ENCODE peak calls at places on chromosomes 4 and X, in seven cellular contexts. O is HT1080, W is hepatic stellate cell, T is EH, N is HTR-8/SVneo, U is uterus, Q is AG09309. Y is an unnamed sample.
A peak's percentile ranks its signal among the peaks of the same experiment; 100 is the strongest.

GRCh38 chrX:49072712-49073095 is 1.1 kb downstream of the PRAF2 start:
- DNase-seq in O (no peak), W (no peak), T (peak; percentile 6), N (no peak), U (no peak), Q (no peak), Y (no peak)

GRCh38 chr4:96139251-96139929 is 299.5 kb downstream of the PDHA2 start:
- DNase-seq in O (no peak), W (no peak), T (no peak), N (no peak), U (no peak), Q (no peak), Y (no peak)

GRCh38 chr4:10762541-10762940 is 78.0 kb upstream of the CLNK start:
- DNase-seq in O (peak; percentile 99), W (no peak), T (peak; percentile 87), N (no peak), U (no peak), Q (peak; percentile 43), Y (no peak)

GRCh38 chrX:36867143-36867542 is 141.0 kb upstream of the FAM47C start:
- DNase-seq in O (peak; percentile 1), W (peak; percentile 1), T (peak; percentile 17), N (no peak), U (no peak), Q (no peak), Y (no peak)

GRCh38 chrX:9913041-9913440 is 54.1 kb upstream of the CLDN34 start:
- DNase-seq in O (peak; percentile 68), W (no peak), T (no peak), N (no peak), U (no peak), Q (no peak), Y (no peak)

GRCh38 chr4:147928400-147928799 is 196.5 kb downstream of the ARHGAP10 start:
- DNase-seq in O (no peak), W (peak; percentile 15), T (peak; percentile 75), N (no peak), U (no peak), Q (peak; percentile 24), Y (no peak)

GRCh38 chrX:1685460-1685859 is 70.6 kb downstream of the ASMT start:
- DNase-seq in O (peak; percentile 30), W (no peak), T (peak; percentile 31), N (no peak), U (no peak), Q (no peak), Y (no peak)

GRCh38 chrX:124406294-124407013 is 60.1 kb downstream of the SH2D1A start:
- DNase-seq in O (peak; percentile 86), W (peak; percentile 66), T (peak; percentile 65), N (peak; percentile 30), U (no peak), Q (peak; percentile 14), Y (peak; percentile 31)

GRCh38 chrX:150063673-150064072 is 125.4 kb upstream of the EOLA2 start:
- DNase-seq in O (no peak), W (no peak), T (no peak), N (no peak), U (no peak), Q (no peak), Y (no peak)

GRCh38 chr4:98778206-98778605 is 119.8 kb upstream of the TSPAN5 start:
- DNase-seq in O (peak; percentile 22), W (no peak), T (peak; percentile 69), N (peak; percentile 12), U (no peak), Q (peak; percentile 37), Y (no peak)

GRCh38 chr4:48970471-48970921 is 15.6 kb upstream of the CWH43 start:
- DNase-seq in O (peak; percentile 96), W (no peak), T (peak; percentile 55), N (no peak), U (no peak), Q (peak; percentile 80), Y (no peak)

GRCh38 chrX:151988706-151989299 is 14.3 kb upstream of the GABRE start:
- DNase-seq in O (no peak), W (no peak), T (no peak), N (no peak), U (no peak), Q (no peak), Y (no peak)

GRCh38 chr4:78799551-78800495 is 23.7 kb downstream of the BMP2K start:
- DNase-seq in O (no peak), W (no peak), T (no peak), N (no peak), U (no peak), Q (no peak), Y (no peak)

GRCh38 chrX:72569786-72570185 is 2.9 kb downstream of the HDAC8 start:
- DNase-seq in O (peak; percentile 56), W (no peak), T (peak; percentile 23), N (no peak), U (no peak), Q (peak; percentile 32), Y (no peak)

GRCh38 chr4:119731146-119731742 is 102.6 kb upstream of the PDE5A start:
- DNase-seq in O (no peak), W (no peak), T (peak; percentile 65), N (no peak), U (no peak), Q (no peak), Y (no peak)

GRCh38 chr4:55435136-55435535 is 39.4 kb downstream of the TMEM165 start:
- DNase-seq in O (peak; percentile 6), W (no peak), T (peak; percentile 48), N (no peak), U (no peak), Q (no peak), Y (no peak)

GRCh38 chrX:100911731-100912130 is 17.0 kb downstream of the XKRX start:
- DNase-seq in O (peak; percentile 57), W (no peak), T (peak; percentile 11), N (no peak), U (no peak), Q (no peak), Y (no peak)

GRCh38 chr4:121140712-121141111 is 23.4 kb downstream of the TNIP3 start:
- DNase-seq in O (peak; percentile 34), W (peak; percentile 8), T (peak; percentile 94), N (no peak), U (no peak), Q (peak; percentile 91), Y (no peak)

GRCh38 chr4:13289391-13289790 is 194.7 kb downstream of the RAB28 start:
- DNase-seq in O (peak; percentile 69), W (no peak), T (peak; percentile 72), N (no peak), U (no peak), Q (no peak), Y (no peak)

GRCh38 chrX:147699061-147699460 is 212.7 kb upstream of the FMR1 start:
- DNase-seq in O (no peak), W (no peak), T (no peak), N (no peak), U (no peak), Q (no peak), Y (no peak)

GRCh38 chr4:90234916-90235547 is 107.8 kb downstream of the CCSER1 start:
- DNase-seq in O (no peak), W (no peak), T (no peak), N (no peak), U (no peak), Q (no peak), Y (no peak)

GRCh38 chrX:47361538-47362511 is 8.6 kb upstream of the ZNF157 start:
- DNase-seq in O (peak; percentile 56), W (peak; percentile 93), T (peak; percentile 90), N (peak; percentile 94), U (peak; percentile 77), Q (peak; percentile 79), Y (no peak)

GRCh38 chr4:107592518-107592917 is 127.5 kb downstream of the PAPSS1 start:
- DNase-seq in O (no peak), W (no peak), T (no peak), N (no peak), U (no peak), Q (no peak), Y (no peak)

GRCh38 chr4:117400039-117400835 is 314.9 kb upstream of the TRAM1L1 start:
- DNase-seq in O (peak; percentile 88), W (no peak), T (peak; percentile 39), N (peak; percentile 60), U (no peak), Q (no peak), Y (no peak)

GRCh38 chr4:55397521-55398321 is 2.0 kb downstream of the TMEM165 start:
- DNase-seq in O (peak; percentile 18), W (peak; percentile 31), T (peak; percentile 73), N (no peak), U (no peak), Q (peak; percentile 61), Y (no peak)

GRCh38 chr4:8229341-8229975 is 30.4 kb downstream of the SH3TC1 start:
- DNase-seq in O (no peak), W (no peak), T (no peak), N (no peak), U (no peak), Q (no peak), Y (no peak)

GRCh38 chr4:94451669-94452475 is at the start of gene PDLIM5:
- DNase-seq in O (peak; percentile 81), W (peak; percentile 83), T (peak; percentile 92), N (peak; percentile 68), U (peak; percentile 89), Q (peak; percentile 40), Y (peak; percentile 86)

GRCh38 chr4:7183161-7183560 is 9.2 kb upstream of the SORCS2 start:
- DNase-seq in O (peak; percentile 45), W (no peak), T (no peak), N (no peak), U (peak; percentile 3), Q (no peak), Y (no peak)

GRCh38 chrX:91080822-91081221 is 353.8 kb upstream of the PABPC5 start:
- DNase-seq in O (no peak), W (no peak), T (no peak), N (no peak), U (no peak), Q (no peak), Y (no peak)

GRCh38 chrX:124348152-124348551 is 1.8 kb downstream of the SH2D1A start:
- DNase-seq in O (no peak), W (no peak), T (no peak), N (no peak), U (no peak), Q (no peak), Y (no peak)

GRCh38 chrX:12771445-12772069 is 19.7 kb upstream of the PRPS2 start:
- DNase-seq in O (no peak), W (peak; percentile 27), T (peak; percentile 35), N (no peak), U (no peak), Q (no peak), Y (peak; percentile 53)

GRCh38 chr4:42282081-42282901 is 115.0 kb upstream of the SHISA3 start:
- DNase-seq in O (peak; percentile 75), W (peak; percentile 64), T (peak; percentile 54), N (peak; percentile 65), U (peak; percentile 19), Q (no peak), Y (no peak)

GRCh38 chr4:45554423-45554822 is 569.4 kb downstream of the GABRG1 start:
- DNase-seq in O (peak; percentile 72), W (no peak), T (no peak), N (no peak), U (no peak), Q (no peak), Y (no peak)

GRCh38 chrX:74284391-74284952 is 19.5 kb upstream of the ZCCHC13 start:
- DNase-seq in O (no peak), W (no peak), T (no peak), N (no peak), U (no peak), Q (no peak), Y (no peak)

GRCh38 chr4:148503681-148504080 is 61.5 kb upstream of the NR3C2 start:
- DNase-seq in O (no peak), W (no peak), T (no peak), N (no peak), U (no peak), Q (no peak), Y (no peak)

GRCh38 chrX:47607091-47607490 is 12.6 kb downstream of the SYN1 start:
- DNase-seq in O (no peak), W (no peak), T (peak; percentile 9), N (no peak), U (no peak), Q (no peak), Y (no peak)

GRCh38 chrX:12007881-12008280 is 130.4 kb upstream of the FRMPD4 start:
- DNase-seq in O (peak; percentile 90), W (peak; percentile 19), T (peak; percentile 78), N (peak; percentile 11), U (no peak), Q (peak; percentile 40), Y (no peak)

GRCh38 chr4:158578476-158578875 is 56.8 kb downstream of the RXFP1 start:
- DNase-seq in O (peak; percentile 26), W (peak; percentile 40), T (peak; percentile 52), N (peak; percentile 27), U (no peak), Q (no peak), Y (no peak)

Y was measured in T-helper 9 cell.